ENCODE peak calls at places on chromosomes 7 and 10, in four cellular contexts. N is neuronal stem cell, J is PC-9, E is brain microvascular endothelial cell. H is an unnamed sample. For H3K27me3, the result is how much of the 10 kb centered on the place peaks cover.

GRCh38 chr10:103770139-103770538 is 85.2 kb downstream of the SH3PXD2A start:
- DNase-seq in J (no peak), N (no peak), E (no peak), H (no peak)

GRCh38 chr7:74284781-74285259 is 4.4 kb upstream of the CLIP2 start:
- DNase-seq in E (no peak), N (no peak), J (no peak), H (no peak)

GRCh38 chr7:131546126-131546525 is 10.3 kb downstream of the PODXL start:
- DNase-seq in N (no peak), E (no peak), J (peak), H (no peak)

GRCh38 chr7:88184848-88185304 is 35.0 kb downstream of the SRI start:
- DNase-seq in E (peak), J (peak), N (no peak), H (no peak)

GRCh38 chr7:27112960-27113949 is 10.8 kb upstream of the HOXA2 start:
- DNase-seq in J (peak), N (no peak), E (no peak), H (peak)

GRCh38 chr10:97163141-97163540 is 22.6 kb downstream of the SLIT1 start:
- DNase-seq in J (no peak), N (no peak), E (no peak), H (no peak)

GRCh38 chr7:73885975-73886798 is 25.2 kb downstream of the TMEM270 start:
- DNase-seq in E (peak), N (no peak), J (no peak), H (peak)

GRCh38 chr10:61994404-61995031 is 93.0 kb downstream of the ARID5B start:
- DNase-seq in N (peak), J (no peak), E (no peak), H (no peak)

GRCh38 chr10:58868736-58869435 is 307.6 kb upstream of the PHYHIPL start:
- DNase-seq in J (no peak), N (no peak), E (peak), H (no peak)

GRCh38 chr7:147833549-147833948 is 757.0 kb upstream of the C7orf33 start:
- DNase-seq in N (peak), E (no peak), J (no peak), H (no peak)

GRCh38 chr7:112571852-112572607 is 91.2 kb downstream of the LSMEM1 start:
- DNase-seq in J (no peak), N (no peak), E (no peak), H (no peak)

GRCh38 chr7:151761256-151761655 is 115.7 kb downstream of the PRKAG2 start:
- DNase-seq in E (no peak), N (no peak), J (peak), H (no peak)

GRCh38 chr10:77251297-77252013 is 386.2 kb downstream of the KCNMA1 start:
- DNase-seq in E (peak), N (peak), J (peak), H (no peak)

GRCh38 chr10:100103581-100103980 is 21.9 kb upstream of the CPN1 start:
- DNase-seq in N (no peak), E (peak), J (no peak), H (no peak)

GRCh38 chr10:109456566-109457361 is 466.5 kb downstream of the XPNPEP1 start:
- DNase-seq in J (no peak), N (peak), E (no peak), H (peak)
- H3K27me3 ChIP-seq in J (under half), N (half or more), E (under half), H (under half)

GRCh38 chr10:101775273-101776131 is at the start of gene FGF8:
- DNase-seq in N (no peak), J (no peak), E (no peak), H (no peak)

GRCh38 chr10:101772017-101772894 is 3.7 kb downstream of the FGF8 start:
- DNase-seq in N (no peak), E (no peak), J (no peak), H (no peak)

GRCh38 chr10:101774589-101775272 is 1.2 kb downstream of the FGF8 start:
- DNase-seq in N (no peak), J (no peak), E (no peak), H (peak)

GRCh38 chr10:101772895-101773761 is 2.8 kb downstream of the FGF8 start:
- DNase-seq in N (no peak), E (no peak), J (no peak), H (no peak)

DNA sequence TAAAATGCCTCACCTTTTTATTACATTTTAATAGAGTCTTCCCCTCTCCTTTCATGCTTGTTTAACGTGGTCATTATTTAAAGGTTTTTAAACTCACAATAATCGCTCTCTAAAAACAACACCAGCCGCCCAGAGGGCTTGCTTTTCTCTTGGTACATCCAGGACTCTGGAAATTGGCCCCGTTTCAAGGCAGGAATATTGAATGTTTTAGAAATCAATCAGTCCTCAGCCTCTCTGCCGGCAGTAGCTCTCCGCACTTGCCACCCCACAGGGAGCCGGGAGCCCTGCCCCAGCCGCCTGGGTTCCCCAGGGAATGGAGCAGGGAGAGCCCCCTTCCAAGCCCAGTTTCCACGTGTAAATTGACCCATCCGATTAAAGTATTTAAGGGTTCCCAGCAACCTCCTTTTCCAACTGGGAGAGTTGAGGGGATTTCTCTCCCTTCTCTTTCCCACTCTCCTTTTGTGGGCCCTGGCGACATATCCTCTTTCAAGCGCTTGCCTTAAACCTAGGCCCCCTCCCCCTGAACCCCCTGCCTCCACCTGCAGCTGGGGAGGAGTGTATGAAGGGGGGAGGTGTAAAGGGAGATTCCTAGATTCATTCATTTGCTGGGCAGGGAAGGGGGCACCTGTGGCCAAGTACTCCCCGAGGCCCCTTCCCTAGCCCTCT is 1.9 kb downstream of the FGF8 start:
- DNase-seq in N (no peak), E (no peak), J (no peak), H (peak)
- H3K27me3 ChIP-seq in N (half or more), E (half or more), J (under half), H (half or more)

DNA sequence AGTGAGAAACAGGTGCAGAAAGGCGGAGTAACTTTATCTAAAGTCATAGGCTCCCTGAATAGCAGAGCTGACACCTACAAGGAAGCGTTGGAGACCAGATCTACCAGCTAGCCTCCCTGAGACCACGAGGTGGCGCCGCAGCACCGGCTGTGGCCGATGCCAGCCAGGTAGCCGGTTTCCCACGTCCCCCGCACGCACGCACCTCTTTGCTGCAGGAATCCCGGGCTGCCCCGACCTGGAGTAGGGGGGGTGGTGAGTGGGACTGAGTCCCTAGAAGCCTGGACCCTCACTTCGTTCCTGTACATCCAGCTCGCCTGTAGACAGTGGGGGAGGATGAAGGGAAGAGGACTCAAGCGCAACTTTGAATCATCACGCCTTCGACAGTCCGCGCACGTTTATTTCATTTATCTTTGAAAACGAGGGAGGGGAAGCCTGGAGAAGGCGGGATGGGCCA is 3.7 kb downstream of the ELOVL3 start:
- DNase-seq in J (peak), N (peak), E (peak), H (peak)
- H3K27me3 ChIP-seq in J (under half), N (half or more), E (under half), H (under half)

GRCh38 chr7:122304604-122304975 is at the start of gene FEZF1:
- DNase-seq in J (peak), N (peak), E (no peak), H (no peak)

GRCh38 chr7:122304996-122305421 is 459 bp upstream of the FEZF1 start:
- DNase-seq in N (no peak), J (no peak), E (no peak), H (no peak)

GRCh38 chr7:122306320-122307227 is 2.0 kb upstream of the FEZF1 start:
- DNase-seq in N (peak), J (no peak), E (no peak), H (no peak)

GRCh38 chr7:122307228-122307619 is 2.7 kb upstream of the FEZF1 start:
- DNase-seq in E (no peak), J (no peak), N (no peak), H (no peak)

GRCh38 chr7:122305475-122306319 is 1.1 kb upstream of the FEZF1 start:
- DNase-seq in E (no peak), N (no peak), J (peak), H (no peak)
- H3K27me3 ChIP-seq in E (half or more), N (half or more), J (under half), H (half or more)

DNA sequence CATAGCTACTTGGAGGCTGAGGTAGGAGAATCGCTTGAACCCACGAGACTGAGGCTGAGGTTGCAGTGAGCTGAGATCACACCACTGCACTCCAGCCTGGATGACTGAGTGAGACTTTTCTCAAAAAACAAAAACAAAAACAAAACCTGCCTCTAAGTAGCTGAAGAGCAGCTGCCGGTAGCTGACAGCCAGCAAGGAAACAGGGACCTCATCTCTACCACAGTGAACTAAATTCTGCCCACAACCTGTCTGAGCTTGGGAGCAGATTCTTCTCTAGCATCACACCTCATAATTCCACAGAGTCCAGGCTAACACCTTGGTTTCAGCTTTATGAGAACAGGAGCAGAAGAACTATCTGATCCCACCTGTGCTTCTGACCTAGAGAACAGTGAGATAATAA is 246.2 kb downstream of the KCND2 start:
- DNase-seq in N (no peak), E (no peak), J (no peak), H (no peak)
- H3K27me3 ChIP-seq in N (under half), E (under half), J (under half), H (under half)

DNA sequence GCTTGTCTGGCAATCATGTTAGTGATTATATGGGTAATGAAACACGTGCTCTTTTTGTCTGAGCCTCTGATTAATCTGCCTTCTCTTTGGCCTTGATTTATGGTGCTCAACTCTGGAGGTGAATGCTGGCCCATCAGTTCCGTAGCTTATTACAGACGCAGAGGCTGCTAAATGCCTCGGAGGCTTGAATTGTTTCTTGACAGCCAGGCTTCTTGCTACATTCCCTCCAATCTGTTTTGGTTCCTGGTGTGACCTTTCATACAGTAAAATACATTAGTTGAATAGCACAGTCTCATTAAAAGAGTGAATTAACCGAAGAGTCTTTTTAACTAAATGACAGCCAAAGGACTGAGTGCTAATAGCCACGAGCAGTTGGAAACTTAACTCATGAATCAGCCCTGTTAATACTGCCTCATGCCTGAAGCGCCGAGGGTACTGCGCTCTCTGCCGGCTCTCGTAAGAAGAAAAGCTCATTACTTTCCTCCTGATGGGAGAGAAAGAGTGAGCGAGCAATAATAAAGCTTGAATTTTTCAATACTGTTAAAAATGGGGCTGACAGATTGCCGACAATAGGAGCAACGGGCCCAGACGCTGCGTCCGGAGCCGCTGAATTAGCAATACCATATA is 236.4 kb upstream of the GPR26 start:
- DNase-seq in N (no peak), E (no peak), J (no peak), H (no peak)
- H3K27me3 ChIP-seq in N (under half), E (under half), J (half or more), H (under half)

GRCh38 chr7:47389923-47390630 is 191.8 kb downstream of the TNS3 start:
- DNase-seq in N (no peak), E (no peak), J (no peak), H (no peak)

GRCh38 chr7:47392241-47392759 is 189.6 kb downstream of the TNS3 start:
- DNase-seq in N (no peak), E (peak), J (no peak), H (no peak)

GRCh38 chr7:47393406-47393805 is 188.5 kb downstream of the TNS3 start:
- DNase-seq in J (no peak), N (no peak), E (no peak), H (no peak)

GRCh38 chr7:47390914-47391313 is 191.0 kb downstream of the TNS3 start:
- DNase-seq in N (no peak), E (no peak), J (no peak), H (no peak)

DNA sequence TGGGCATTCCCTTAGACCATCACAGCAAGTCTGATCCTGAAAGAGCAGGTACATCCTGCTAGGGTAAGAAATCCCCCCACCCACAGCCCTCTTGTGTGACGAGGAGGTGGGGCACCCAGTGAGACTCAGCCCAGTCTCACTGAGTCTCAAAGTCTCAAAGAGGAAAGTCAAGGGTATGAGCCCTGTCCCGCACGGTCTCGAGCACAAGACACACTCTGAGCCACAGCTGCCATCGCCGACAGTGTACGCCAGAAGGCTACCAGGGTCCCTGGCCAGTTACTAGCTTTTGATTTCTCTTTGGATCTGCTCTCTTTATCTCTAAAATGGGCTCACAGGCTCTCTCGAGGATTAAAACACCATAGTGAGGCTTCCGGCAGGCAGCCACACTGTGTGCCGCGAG is 190.2 kb downstream of the TNS3 start:
- DNase-seq in N (no peak), E (no peak), J (no peak), H (no peak)
- H3K27me3 ChIP-seq in N (under half), E (under half), J (under half), H (under half)

GRCh38 chr10:132146271-132146671 is 40.5 kb upstream of the DPYSL4 start:
- DNase-seq in N (no peak), E (no peak), J (no peak), H (peak)
- H3K27me3 ChIP-seq in N (under half), E (under half), J (under half), H (under half)